ENCODE peak calls at places on chromosomes 16 and 17, in nine cellular contexts. D, R, M, P, Z, F, S, A and T are unnamed samples. For H3K4me1, the result is how much of the 10 kb centered on the place peaks cover.

GRCh38 chr16:23505942-23506605 is 4.2 kb downstream of the GGA2 start:
- DNase-seq in D (peak), R (no peak), M (peak), P (no peak), Z (no peak), F (no peak), S (no peak), A (no peak), T (no peak)

GRCh38 chr16:82891918-82892317 is 265.1 kb downstream of the CDH13 start:
- DNase-seq in D (peak), R (no peak), M (no peak), P (no peak), Z (no peak), F (no peak), S (no peak), A (no peak), T (no peak)

GRCh38 chr17:57665128-57665527 is 80.0 kb downstream of the CCDC182 start:
- DNase-seq in D (no peak), R (peak), M (peak), P (no peak), Z (no peak), F (no peak), S (no peak), A (no peak), T (peak)

GRCh38 chr17:28624148-28624547 is 10.2 kb upstream of the RSKR start:
- DNase-seq in D (no peak), R (no peak), M (no peak), P (no peak), Z (no peak), F (no peak), S (no peak), A (no peak), T (no peak)

GRCh38 chr16:48918520-48919258 is 308.7 kb upstream of the N4BP1 start:
- DNase-seq in D (no peak), R (no peak), M (no peak), P (no peak), Z (no peak), F (no peak), S (no peak), A (no peak), T (no peak)

GRCh38 chr16:79758615-79759346 is 158.2 kb upstream of the MAF start:
- DNase-seq in D (no peak), R (no peak), M (no peak), P (no peak), Z (no peak), F (no peak), S (no peak), A (no peak), T (no peak)

GRCh38 chr16:81403601-81404391 is 40.8 kb upstream of the CMIP start:
- DNase-seq in D (peak), R (peak), M (peak), P (peak), Z (no peak), F (peak), S (peak), A (peak), T (peak)

GRCh38 chr17:17724307-17724921 is 43.2 kb downstream of the RAI1 start:
- DNase-seq in D (peak), R (no peak), M (peak), P (no peak), Z (no peak), F (peak), S (no peak), A (no peak), T (no peak)

GRCh38 chr16:80656731-80657150 is 115.9 kb downstream of the DYNLRB2 start:
- DNase-seq in D (peak), R (no peak), M (peak), P (no peak), Z (no peak), F (no peak), S (no peak), A (no peak), T (peak)

GRCh38 chr16:17828012-17828411 is 357.3 kb upstream of the XYLT1 start:
- DNase-seq in D (peak), R (no peak), M (no peak), P (no peak), Z (no peak), F (peak), S (no peak), A (no peak), T (no peak)

GRCh38 chr16:4602330-4602729 is 12.4 kb downstream of the UBALD1 start:
- DNase-seq in D (no peak), R (no peak), M (no peak), P (no peak), Z (no peak), F (no peak), S (no peak), A (no peak), T (no peak)

GRCh38 chr17:67074781-67075180 is 30.4 kb downstream of the CACNG1 start:
- DNase-seq in D (no peak), R (no peak), M (no peak), P (no peak), Z (no peak), F (no peak), S (no peak), A (no peak), T (no peak)

GRCh38 chr17:43588121-43588520 is 42.0 kb upstream of the ETV4 start:
- DNase-seq in D (peak), R (no peak), M (no peak), P (no peak), Z (no peak), F (no peak), S (no peak), A (no peak), T (no peak)

GRCh38 chr17:18182978-18183333 is 672 bp upstream of the ALKBH5 start:
- DNase-seq in D (peak), R (peak), M (no peak), P (peak), Z (peak), F (peak), S (no peak), A (peak), T (peak)

GRCh38 chr16:66619534-66620418 is 15.3 kb downstream of the CMTM3 start:
- DNase-seq in D (peak), R (no peak), M (no peak), P (no peak), Z (no peak), F (peak), S (no peak), A (no peak), T (no peak)

GRCh38 chr17:253091-253846 is 71.8 kb upstream of the DOC2B start:
- DNase-seq in D (no peak), R (peak), M (no peak), P (peak), Z (no peak), F (no peak), S (no peak), A (peak), T (no peak)

GRCh38 chr17:62905233-62905632 is 60.8 kb upstream of the TANC2 start:
- DNase-seq in D (no peak), R (no peak), M (no peak), P (no peak), Z (no peak), F (no peak), S (no peak), A (no peak), T (no peak)

GRCh38 chr17:69123626-69124025 is 18.1 kb downstream of the ABCA6 start:
- DNase-seq in D (no peak), R (no peak), M (no peak), P (no peak), Z (no peak), F (no peak), S (no peak), A (no peak), T (no peak)

GRCh38 chr17:49930880-49931279 is 38.1 kb upstream of the DLX4 start:
- DNase-seq in D (no peak), R (no peak), M (no peak), P (no peak), Z (no peak), F (no peak), S (no peak), A (no peak), T (no peak)

GRCh38 chr17:43953746-43954145 is at the start of gene PYY:
- DNase-seq in D (no peak), R (no peak), M (peak), P (no peak), Z (no peak), F (no peak), S (no peak), A (no peak), T (no peak)

GRCh38 chr17:946510-947236 is 32.9 kb downstream of the NXN start:
- DNase-seq in D (no peak), R (no peak), M (no peak), P (no peak), Z (no peak), F (no peak), S (no peak), A (no peak), T (no peak)

GRCh38 chr17:76246080-76247066 is 6.1 kb upstream of the RNF157 start:
- DNase-seq in D (peak), R (peak), M (no peak), P (no peak), Z (no peak), F (no peak), S (no peak), A (peak), T (no peak)

GRCh38 chr16:19429271-19429670 is 11.6 kb downstream of the TMC5 start:
- DNase-seq in D (no peak), R (no peak), M (no peak), P (no peak), Z (no peak), F (no peak), S (no peak), A (no peak), T (no peak)

GRCh38 chr16:87830673-87831420 is 38.5 kb downstream of the SLC7A5 start:
- DNase-seq in D (no peak), R (no peak), M (no peak), P (no peak), Z (no peak), F (no peak), S (no peak), A (no peak), T (no peak)

GRCh38 chr16:87829123-87829980 is 40.0 kb downstream of the SLC7A5 start:
- DNase-seq in D (peak), R (no peak), M (no peak), P (no peak), Z (no peak), F (no peak), S (no peak), A (no peak), T (no peak)

GRCh38 chr16:87831421-87832136 is 37.7 kb downstream of the SLC7A5 start:
- DNase-seq in D (no peak), R (no peak), M (no peak), P (no peak), Z (no peak), F (no peak), S (no peak), A (no peak), T (no peak)

GRCh38 chr16:87828071-87828971 is 41.0 kb downstream of the SLC7A5 start:
- DNase-seq in D (no peak), R (no peak), M (no peak), P (no peak), Z (no peak), F (no peak), S (no peak), A (no peak), T (no peak)

GRCh38 chr16:87829988-87830672 is 39.2 kb downstream of the SLC7A5 start:
- DNase-seq in D (no peak), R (no peak), M (no peak), P (no peak), Z (no peak), F (no peak), S (no peak), A (no peak), T (no peak)
- H3K27ac ChIP-seq in D (no peak), R (no peak), M (no peak), P (no peak), Z (peak), F (no peak), S (no peak), A (no peak), T (no peak)

DNA sequence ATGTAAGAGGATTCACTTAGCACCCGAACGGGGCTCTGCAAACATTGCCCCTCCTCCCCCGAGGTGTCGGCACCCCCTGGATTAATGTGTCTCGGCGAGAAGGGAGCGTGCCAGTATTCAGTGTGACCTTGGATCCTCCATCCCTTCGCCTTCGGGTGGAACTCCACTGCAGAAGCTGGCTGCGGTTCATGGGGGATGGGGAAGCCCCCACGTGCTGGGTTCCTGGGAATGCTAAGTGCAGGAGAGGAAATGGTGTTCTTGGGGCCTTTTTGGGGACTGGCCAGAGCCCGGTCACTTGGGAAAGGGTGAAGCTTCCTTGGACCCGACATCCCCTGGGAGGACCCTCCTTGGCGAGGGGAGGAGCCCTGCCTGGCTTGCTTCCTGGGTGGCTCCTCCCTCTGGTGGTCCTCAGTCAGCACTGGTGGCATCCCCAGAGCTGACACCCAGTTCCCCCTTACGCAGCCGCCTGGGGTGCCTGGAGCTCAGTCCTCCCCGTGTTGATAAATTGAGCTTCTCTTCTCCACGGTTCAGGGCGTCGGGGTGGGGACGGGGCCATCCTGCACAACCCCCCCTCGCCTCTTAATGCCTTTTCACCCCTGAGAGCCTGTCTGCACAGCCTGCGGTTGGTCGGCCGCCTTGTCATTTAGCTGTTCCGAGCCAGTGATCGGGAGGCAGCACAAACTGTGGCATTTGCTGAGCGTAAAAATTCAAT is 30.8 kb upstream of the GSE1 start:
- DNase-seq in D (peak), R (no peak), M (no peak), P (no peak), Z (no peak), F (no peak), S (no peak), A (no peak), T (no peak)
- H3K4me1 ChIP-seq in D (under half), R (half or more), M (half or more), P (under half), Z (under half), F (under half), S (under half), A (under half), T (under half)

GRCh38 chr16:73232555-73233422 is 184.9 kb upstream of the ZFHX3 start:
- DNase-seq in D (no peak), R (peak), M (no peak), P (peak), Z (no peak), F (peak), S (no peak), A (peak), T (peak)
- H3K4me3 ChIP-seq in D (no peak), R (no peak), M (no peak), P (peak), Z (peak), F (peak), S (no peak), A (no peak), T (no peak)

GRCh38 chr17:77472837-77473214 is 332.1 kb downstream of the SEC14L1 start:
- DNase-seq in D (no peak), R (no peak), M (no peak), P (no peak), Z (no peak), F (no peak), S (no peak), A (no peak), T (no peak)

GRCh38 chr17:77471984-77472836 is 331.4 kb downstream of the SEC14L1 start:
- DNase-seq in D (peak), R (peak), M (peak), P (peak), Z (no peak), F (peak), S (no peak), A (no peak), T (peak)

GRCh38 chr17:77475012-77475976 is 334.5 kb downstream of the SEC14L1 start:
- DNase-seq in D (peak), R (no peak), M (no peak), P (peak), Z (no peak), F (peak), S (peak), A (peak), T (no peak)

GRCh38 chr17:77474292-77474988 is 333.7 kb downstream of the SEC14L1 start:
- DNase-seq in D (peak), R (peak), M (no peak), P (no peak), Z (no peak), F (peak), S (no peak), A (no peak), T (peak)

DNA sequence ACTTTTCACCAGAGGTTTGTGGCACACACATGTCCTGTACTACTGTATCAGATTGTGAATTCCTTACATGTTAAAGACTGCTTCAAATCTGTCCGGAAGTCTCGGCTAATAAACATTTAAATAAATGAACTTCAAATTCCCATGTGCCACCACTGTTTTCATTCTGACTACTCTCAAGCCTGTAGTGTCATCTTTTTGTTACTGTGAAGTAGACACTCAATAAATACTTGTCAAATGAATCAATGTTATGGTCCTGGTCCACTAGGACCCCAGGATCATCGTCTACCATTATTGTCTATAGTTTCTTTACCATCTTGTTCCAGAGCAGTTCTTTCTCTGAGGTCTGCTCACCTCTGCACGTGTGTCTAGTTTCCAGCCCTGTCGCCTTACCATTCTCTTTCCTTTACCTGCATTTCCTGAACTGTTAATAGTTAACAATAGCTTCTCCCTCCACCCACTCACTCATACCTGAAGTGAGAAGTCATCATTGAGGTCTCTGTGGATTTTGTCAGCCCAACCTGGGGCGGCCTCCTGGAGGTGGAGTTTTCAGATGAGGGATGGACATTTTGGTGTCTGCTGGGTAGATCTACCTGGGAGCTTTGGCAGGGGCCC is 333.0 kb downstream of the SEC14L1 start:
- DNase-seq in D (peak), R (no peak), M (no peak), P (no peak), Z (no peak), F (no peak), S (no peak), A (no peak), T (no peak)
- H3K27ac ChIP-seq in D (peak), R (peak), M (peak), P (peak), Z (peak), F (peak), S (no peak), A (peak), T (no peak)

GRCh38 chr17:40130352-40131042 is 8.7 kb downstream of the MSL1 start:
- DNase-seq in D (peak), R (peak), M (no peak), P (no peak), Z (no peak), F (no peak), S (no peak), A (no peak), T (no peak)
- H3K4me1 ChIP-seq in D (under half), R (under half), M (under half), P (under half), Z (under half), F (under half), S (under half), A (under half), T (under half)

GRCh38 chr16:69754469-69755310 is at the start of gene NOB1:
- DNase-seq in D (peak), R (peak), M (peak), P (peak), Z (peak), F (peak), S (peak), A (peak), T (peak)
- H3K4me3 ChIP-seq in D (peak), R (peak), M (peak), P (peak), Z (peak), F (peak), S (peak), A (peak), T (peak)